ENCODE peak calls at places on chromosomes 2 and 18, in nine cellular contexts. C, X, H, Y, V, P, D, J and B are unnamed samples. For H3K36me3, the result is how much of the 10 kb centered on the place peaks cover.

GRCh38 chr2:3266727-3267548 is 110.7 kb downstream of the EIPR1 start:
- DNase-seq in C (no peak), X (no peak), J (no peak), P (no peak), H (no peak), V (peak), Y (no peak), D (no peak), B (no peak)

GRCh38 chr2:163735692-163736432 is at the start of gene FIGN:
- DNase-seq in X (peak), H (peak), J (peak), C (peak), D (peak), V (peak), P (peak), Y (peak), B (peak)

GRCh38 chr2:96924775-96925747 is 55.2 kb upstream of the SEMA4C start:
- DNase-seq in X (no peak), J (no peak), Y (no peak), D (no peak), V (no peak), P (no peak), H (no peak), C (no peak), B (no peak)

GRCh38 chr2:69514406-69514805 is 77.2 kb upstream of the NFU1 start:
- DNase-seq in H (no peak), X (no peak), J (peak), D (peak), V (peak), P (no peak), C (peak), Y (no peak), B (no peak)

GRCh38 chr2:174699993-174700766 is 64.1 kb downstream of the CHRNA1 start:
- DNase-seq in C (peak), J (no peak), P (no peak), X (no peak), H (no peak), Y (peak), V (peak), D (no peak), B (no peak)

GRCh38 chr2:177753682-177754475 is 318.7 kb downstream of the PDE11A start:
- DNase-seq in J (peak), X (peak), C (peak), Y (peak), H (peak), V (peak), P (peak), D (no peak), B (no peak)

GRCh38 chr2:208175069-208175842 is 11.9 kb upstream of the CRYGA start:
- DNase-seq in Y (peak), P (peak), H (peak), J (peak), X (peak), V (peak), D (peak), C (peak), B (no peak)

GRCh38 chr2:72271766-72272615 is 124.3 kb upstream of the CYP26B1 start:
- DNase-seq in P (no peak), Y (peak), H (peak), C (no peak), J (no peak), X (no peak), D (no peak), V (no peak), B (no peak)

GRCh38 chr2:84888401-84889276 is 7.8 kb upstream of the TRABD2A start:
- DNase-seq in H (peak), D (no peak), X (peak), J (no peak), P (no peak), C (no peak), V (no peak), Y (peak), B (no peak)

GRCh38 chr2:207683879-207684627 is 27.4 kb upstream of the CCNYL1 start:
- DNase-seq in X (no peak), V (no peak), H (peak), Y (peak), P (no peak), C (no peak), D (peak), J (no peak), B (no peak)

GRCh38 chr18:10526211-10526949 is 553 bp downstream of the NAPG start:
- DNase-seq in J (peak), Y (peak), P (peak), V (peak), C (peak), D (no peak), H (peak), X (peak), B (peak)

GRCh38 chr2:191359186-191359585 is 114.0 kb downstream of the MYO1B start:
- DNase-seq in C (no peak), P (no peak), J (no peak), V (no peak), D (no peak), Y (no peak), H (no peak), X (no peak), B (no peak)
- H3K36me3 ChIP-seq in C (under half), P (under half), J (under half), V (under half), D (under half), Y (under half), H (under half), X (under half), B (under half)

GRCh38 chr2:179966778-179967394 is 40.2 kb downstream of the CWC22 start:
- DNase-seq in Y (no peak), J (no peak), P (no peak), V (no peak), C (peak), D (no peak), X (no peak), H (no peak), B (no peak)
- H3K36me3 ChIP-seq in Y (under half), J (under half), P (under half), V (under half), C (under half), D (under half), X (under half), H (under half), B (half or more)

DNA sequence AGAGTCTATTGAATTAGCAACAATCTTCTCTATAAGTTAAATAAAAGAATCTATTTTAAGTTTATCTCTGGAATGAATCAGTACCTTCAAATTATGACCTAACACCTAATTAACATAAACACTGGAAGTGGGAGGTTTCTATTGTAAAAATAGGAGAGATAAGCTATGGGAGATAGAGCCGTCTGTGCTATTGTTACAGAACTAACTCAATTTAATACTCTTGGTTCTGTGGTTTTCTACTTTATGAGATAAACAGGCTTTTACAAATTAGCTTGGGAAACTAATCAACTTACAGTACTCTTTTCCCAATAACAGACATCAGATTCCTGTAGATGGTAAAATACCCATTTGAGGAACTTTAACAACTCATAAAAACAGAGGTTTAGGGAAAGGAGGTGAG is 25.6 kb upstream of the STAT1 start:
- DNase-seq in J (no peak), P (no peak), H (no peak), X (no peak), Y (no peak), V (no peak), D (no peak), C (no peak), B (no peak)
- H3K36me3 ChIP-seq in J (under half), P (under half), H (under half), X (under half), Y (under half), V (under half), D (under half), C (under half), B (under half)

GRCh38 chr18:52000435-52000834 is 339.6 kb upstream of the DCC start:
- DNase-seq in J (no peak), H (no peak), Y (no peak), V (no peak), P (no peak), C (no peak), D (no peak), X (no peak), B (no peak)

GRCh38 chr18:51998711-51999110 is 341.3 kb upstream of the DCC start:
- DNase-seq in P (no peak), J (no peak), Y (no peak), C (no peak), V (no peak), X (no peak), D (no peak), H (no peak), B (no peak)

GRCh38 chr18:52002600-52002999 is 337.4 kb upstream of the DCC start:
- DNase-seq in D (no peak), P (no peak), J (no peak), H (no peak), Y (no peak), C (no peak), X (no peak), V (no peak), B (no peak)

GRCh38 chr18:52001106-52001505 is 338.9 kb upstream of the DCC start:
- DNase-seq in D (no peak), V (no peak), X (no peak), J (no peak), P (no peak), Y (no peak), H (no peak), C (no peak), B (no peak)

DNA sequence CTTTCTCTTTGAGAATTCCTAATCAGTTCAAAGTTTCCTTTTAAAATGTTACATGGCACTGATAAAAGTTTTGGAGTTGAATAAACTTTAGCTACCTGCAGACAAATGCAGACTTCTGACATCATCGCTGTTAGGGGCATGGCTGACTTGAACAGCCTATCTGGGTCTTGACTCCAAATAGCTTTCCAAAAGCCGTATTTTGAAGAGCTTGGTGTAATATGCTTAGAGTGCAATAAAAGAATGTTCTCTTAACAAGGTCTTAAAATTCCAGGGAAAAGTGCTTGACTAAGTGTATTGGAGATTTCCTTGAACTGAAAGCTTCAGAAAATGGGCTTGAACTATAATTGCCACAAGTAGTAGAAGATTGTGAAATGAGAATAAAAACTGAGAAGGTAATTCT is 342.9 kb upstream of the DCC start:
- DNase-seq in D (no peak), C (no peak), P (no peak), V (no peak), H (no peak), J (no peak), Y (no peak), X (no peak), B (no peak)
- H3K36me3 ChIP-seq in D (under half), C (under half), P (under half), V (under half), H (under half), J (under half), Y (under half), X (under half), B (under half)

GRCh38 chr2:11212645-11213044 is 57.4 kb downstream of the SLC66A3 start:
- DNase-seq in P (no peak), C (no peak), D (no peak), V (no peak), J (no peak), X (no peak), H (no peak), Y (no peak), B (no peak)
- H3K36me3 ChIP-seq in P (under half), C (under half), D (under half), V (under half), J (under half), X (under half), H (under half), Y (under half), B (half or more)